ENCODE peak calls at places on chromosomes 12 and 14, in seven cellular contexts. T is right cardiac atrium; L is NCI-H1092 treated with DMSO at 0.1 percent for 48 hours; V is nucleus accumbens; O is CD8-positive, alpha-beta memory T cell; B is gastrocnemius medialis; G is cardiac muscle cell. N is an unnamed sample.

GRCh38 chr12:42440608-42441007 is 114.6 kb downstream of the PPHLN1 start:
- DNase-seq in V (no peak), G (no peak), O (no peak), L (no peak), T (no peak), B (no peak), N (no peak)

GRCh38 chr12:93706824-93707223 is 29.6 kb downstream of the CRADD start:
- DNase-seq in G (no peak), O (no peak), L (no peak), V (no peak), T (no peak), B (no peak), N (no peak)

GRCh38 chr12:47776471-47777143 is 3.6 kb downstream of the SLC48A1 start:
- DNase-seq in V (no peak), B (no peak), T (peak), L (no peak), G (no peak), O (no peak), N (no peak)

GRCh38 chr14:101202627-101203404 is 299.3 kb upstream of the RTL1 start:
- DNase-seq in V (no peak), T (no peak), B (no peak), G (no peak), L (no peak), O (no peak), N (no peak)

GRCh38 chr12:91055976-91056375 is 1.8 kb downstream of the KERA start:
- DNase-seq in T (no peak), G (no peak), L (no peak), O (no peak), B (no peak), V (no peak), N (no peak)

GRCh38 chr14:96956464-96957239 is 159.5 kb downstream of the VRK1 start:
- DNase-seq in B (no peak), T (no peak), G (no peak), V (no peak), O (no peak), L (no peak), N (no peak)

GRCh38 chr12:89464974-89465592 is 59.5 kb downstream of the GALNT4 start:
- DNase-seq in G (no peak), V (no peak), L (no peak), O (no peak), B (no peak), T (no peak), N (no peak)

GRCh38 chr12:109358154-109358869 is 10.6 kb downstream of the MYO1H start:
- DNase-seq in V (no peak), B (no peak), T (no peak), O (no peak), L (no peak), G (no peak), N (no peak)

GRCh38 chr14:36655963-36656768 is 5.5 kb upstream of the PAX9 start:
- DNase-seq in O (no peak), L (peak), V (no peak), G (peak), T (no peak), B (no peak), N (peak)

GRCh38 chr14:29016050-29016900 is 249.7 kb downstream of the FOXG1 start:
- DNase-seq in V (peak), O (no peak), T (peak), L (peak), G (peak), B (no peak), N (peak)

GRCh38 chr12:25083211-25083610 is 111.7 kb downstream of the DNAI7 start:
- DNase-seq in B (no peak), L (no peak), O (no peak), V (no peak), G (no peak), T (no peak), N (no peak)

GRCh38 chr12:67720383-67720856 is 71.9 kb downstream of the DYRK2 start:
- DNase-seq in G (no peak), T (peak), V (no peak), O (no peak), B (no peak), L (no peak), N (no peak)

GRCh38 chr12:53652366-53652765 is 23.5 kb downstream of the ATP5MC2 start:
- DNase-seq in V (no peak), G (no peak), T (no peak), O (no peak), B (no peak), L (no peak), N (no peak)

GRCh38 chr12:89349814-89350213 is 2.5 kb downstream of the DUSP6 start:
- DNase-seq in L (no peak), G (no peak), T (peak), B (peak), V (peak), O (no peak), N (peak)

GRCh38 chr12:55728185-55728931 is 451 bp downstream of the CD63 start:
- DNase-seq in O (no peak), G (peak), T (peak), L (no peak), V (peak), B (peak), N (peak)

GRCh38 chr14:43706901-43707300 is 800.2 kb downstream of the FSCB start:
- DNase-seq in B (no peak), L (no peak), G (no peak), T (no peak), O (no peak), V (no peak), N (no peak)

GRCh38 chr12:133174901-133175300 is 6.4 kb upstream of the ZNF268 start:
- DNase-seq in O (no peak), T (no peak), B (no peak), G (no peak), V (no peak), L (no peak), N (no peak)

GRCh38 chr14:50599700-50600444 is 39.9 kb downstream of the ATL1 start:
- DNase-seq in B (no peak), T (no peak), V (no peak), O (no peak), G (peak), L (peak), N (no peak)

GRCh38 chr12:130104114-130104513 is 58.1 kb upstream of the FZD10 start:
- DNase-seq in O (no peak), B (no peak), L (peak), G (no peak), V (no peak), T (no peak), N (no peak)

GRCh38 chr14:93936245-93936644 is 9.1 kb downstream of the FAM181A start:
- DNase-seq in T (no peak), G (peak), V (peak), B (no peak), L (no peak), O (no peak), N (no peak)

GRCh38 chr12:102429755-102430154 is 50.6 kb downstream of the IGF1 start:
- DNase-seq in B (peak), L (no peak), G (no peak), T (peak), O (no peak), V (no peak), N (no peak)

GRCh38 chr12:125797421-125798175 is 732.4 kb downstream of the AACS start:
- DNase-seq in G (no peak), O (no peak), B (no peak), L (no peak), V (no peak), T (no peak), N (no peak)

GRCh38 chr12:47207829-47208248 is 128.1 kb upstream of the AMIGO2 start:
- DNase-seq in O (no peak), G (no peak), T (no peak), L (no peak), B (no peak), V (no peak), N (no peak)

GRCh38 chr12:84825149-84825548 is 87.5 kb downstream of the SLC6A15 start:
- DNase-seq in B (no peak), T (no peak), G (no peak), L (no peak), V (no peak), O (no peak), N (no peak)

GRCh38 chr12:59374783-59375182 is 221.0 kb upstream of the SLC16A7 start:
- DNase-seq in L (no peak), O (no peak), B (no peak), V (no peak), G (no peak), T (no peak), N (no peak)

GRCh38 chr12:92955997-92956663 is 27.0 kb upstream of the EEA1 start:
- DNase-seq in L (no peak), O (no peak), B (no peak), V (no peak), G (no peak), T (no peak), N (no peak)

GRCh38 chr12:132408626-132409494 is 79.5 kb upstream of the GALNT9 start:
- DNase-seq in B (no peak), O (no peak), V (no peak), G (no peak), T (peak), L (no peak), N (no peak)

GRCh38 chr12:52156757-52157565 is 34.9 kb downstream of the KRT80 start:
- DNase-seq in V (peak), T (peak), G (peak), L (peak), B (peak), O (peak), N (peak)

GRCh38 chr12:105485926-105486325 is 155.4 kb downstream of the C12orf75 start:
- DNase-seq in T (no peak), B (no peak), V (no peak), O (no peak), G (no peak), L (no peak), N (no peak)

GRCh38 chr14:99191663-99192621 is 80.1 kb downstream of the BCL11B start:
- DNase-seq in L (peak), B (no peak), G (no peak), T (peak), V (peak), O (peak), N (peak)

GRCh38 chr12:14403711-14404164 is 38.3 kb downstream of the ATF7IP start:
- DNase-seq in B (no peak), O (peak), T (no peak), L (peak), G (peak), V (peak), N (no peak)

GRCh38 chr12:91565246-91565645 is 382.6 kb upstream of the DCN start:
- DNase-seq in B (no peak), V (peak), G (no peak), L (no peak), T (no peak), O (no peak), N (peak)

GRCh38 chr12:60257063-60257462 is 661.2 kb downstream of the SLC16A7 start:
- DNase-seq in B (no peak), V (no peak), T (no peak), O (no peak), L (no peak), G (peak), N (no peak)